ENCODE peak calls at places on chromosomes 6 and 20, in six cellular contexts. A is GM23248, B is right lobe of liver, S is GM12878, Z is lung, J is pancreas. N is an unnamed sample. For H3K4me1, the result is how much of the 10 kb centered on the place peaks cover.

GRCh38 chr6:16684896-16685554 is 76.2 kb downstream of the ATXN1 start:
- DNase-seq in B (no peak), J (no peak), S (peak), Z (no peak), A (peak), N (peak)

GRCh38 chr6:44001318-44001868 is 125.9 kb downstream of the MRPL14 start:
- DNase-seq in A (peak), Z (peak), S (peak), J (peak), B (no peak), N (peak)

GRCh38 chr6:169173532-169174268 is 79.9 kb downstream of the THBS2 start:
- DNase-seq in Z (peak), J (no peak), S (no peak), A (no peak), B (no peak), N (no peak)

GRCh38 chr6:20707166-20707485 is 172.9 kb downstream of the CDKAL1 start:
- DNase-seq in Z (no peak), A (no peak), S (no peak), B (no peak), J (no peak), N (no peak)

GRCh38 chr6:34697544-34697836 is 923 bp upstream of the ILRUN start:
- DNase-seq in A (no peak), B (no peak), Z (no peak), J (no peak), S (no peak), N (no peak)

GRCh38 chr6:116349216-116349615 is 21.5 kb upstream of the DSE start:
- DNase-seq in S (no peak), A (no peak), B (no peak), J (no peak), Z (no peak), N (no peak)

GRCh38 chr20:53871541-53871940 is 198.9 kb downstream of the BCAS1 start:
- DNase-seq in Z (no peak), S (no peak), A (no peak), B (no peak), J (no peak), N (no peak)

GRCh38 chr6:50087231-50087954 is 37.7 kb upstream of the DEFB112 start:
- DNase-seq in S (no peak), B (no peak), J (no peak), Z (no peak), A (peak), N (peak)

GRCh38 chr20:31608256-31608980 is 3.3 kb downstream of the ID1 start:
- DNase-seq in A (peak), B (peak), J (peak), S (no peak), Z (peak), N (peak)

GRCh38 chr6:31086788-31087440 is 25.5 kb downstream of the C6orf15 start:
- DNase-seq in B (no peak), Z (no peak), S (no peak), A (peak), J (no peak), N (peak)

GRCh38 chr6:50925981-50926380 is 107.3 kb downstream of the TFAP2B start:
- DNase-seq in B (no peak), A (no peak), J (no peak), Z (no peak), S (no peak), N (no peak)

GRCh38 chr6:158850807-158851115 is 31.6 kb upstream of the EZR start:
- DNase-seq in Z (no peak), B (no peak), J (no peak), S (no peak), A (peak), N (peak)

GRCh38 chr20:23132930-23133559 is 46.9 kb upstream of the CD93 start:
- DNase-seq in A (no peak), S (no peak), B (peak), J (peak), Z (no peak), N (no peak)

GRCh38 chr20:11677445-11678235 is 240.1 kb upstream of the BTBD3 start:
- DNase-seq in B (no peak), Z (no peak), S (no peak), A (no peak), J (no peak), N (no peak)

GRCh38 chr20:62183426-62184142 is 756 bp downstream of the MTG2 start:
- DNase-seq in S (no peak), J (no peak), Z (no peak), A (peak), B (peak), N (peak)

GRCh38 chr6:131635384-131636340 is 1.4 kb upstream of the ENPP3 start:
- DNase-seq in Z (no peak), J (no peak), B (no peak), A (no peak), S (no peak), N (no peak)

GRCh38 chr6:166046982-166047381 is 120.7 kb downstream of the TBXT start:
- DNase-seq in J (no peak), B (no peak), A (no peak), Z (no peak), S (no peak), N (no peak)

GRCh38 chr6:41505084-41506049 is 40.8 kb upstream of the FOXP4 start:
- DNase-seq in Z (peak), B (peak), A (peak), S (no peak), J (peak), N (peak)

GRCh38 chr6:76574746-76575145 is 502.3 kb upstream of the IMPG1 start:
- DNase-seq in J (no peak), B (no peak), A (no peak), Z (no peak), S (no peak), N (no peak)

GRCh38 chr20:21710341-21710740 is 4.9 kb downstream of the PAX1 start:
- DNase-seq in Z (no peak), J (no peak), B (no peak), A (no peak), S (no peak), N (no peak)

GRCh38 chr6:126077810-126078791 is 91.8 kb downstream of the TRMT11 start:
- DNase-seq in J (no peak), S (no peak), A (peak), B (no peak), Z (no peak), N (no peak)

GRCh38 chr20:45892828-45893500 is 1.8 kb downstream of the CTSA start:
- DNase-seq in J (no peak), S (no peak), B (peak), Z (no peak), A (no peak), N (no peak)

GRCh38 chr6:154805288-154805911 is 72.2 kb downstream of the SCAF8 start:
- DNase-seq in A (peak), J (no peak), Z (no peak), B (no peak), S (no peak), N (peak)

GRCh38 chr6:134235937-134236751 is 81.8 kb downstream of the SGK1 start:
- DNase-seq in A (peak), J (no peak), Z (no peak), S (peak), B (no peak), N (peak)

GRCh38 chr6:35300848-35301247 is 3.2 kb downstream of the DEF6 start:
- DNase-seq in J (no peak), Z (no peak), A (no peak), S (no peak), B (no peak), N (no peak)

GRCh38 chr6:150418825-150419594 is 50.2 kb downstream of the IYD start:
- DNase-seq in A (peak), B (peak), J (peak), Z (peak), S (no peak), N (peak)

GRCh38 chr6:140541288-140541687 is 1166.8 kb upstream of the CITED2 start:
- DNase-seq in B (no peak), Z (no peak), J (no peak), S (no peak), A (no peak), N (peak)

GRCh38 chr6:20119446-20119845 is 92.8 kb downstream of the MBOAT1 start:
- DNase-seq in J (no peak), A (no peak), S (no peak), B (no peak), Z (no peak), N (no peak)

GRCh38 chr20:32516985-32517873 is 67.9 kb downstream of the NOL4L start:
- DNase-seq in J (peak), S (no peak), Z (no peak), B (no peak), A (no peak), N (no peak)

GRCh38 chr6:6624269-6624668 is 35.7 kb downstream of the LY86 start:
- DNase-seq in B (no peak), S (no peak), A (no peak), Z (no peak), J (no peak), N (no peak)

GRCh38 chr6:71887006-71887743 is 825 bp downstream of the RIMS1 start:
- DNase-seq in B (peak), J (no peak), A (peak), S (no peak), Z (no peak), N (peak)

GRCh38 chr20:56032251-56032650 is 26.9 kb upstream of the CBLN4 start:
- DNase-seq in A (no peak), B (no peak), J (no peak), S (no peak), Z (no peak), N (peak)

DNA sequence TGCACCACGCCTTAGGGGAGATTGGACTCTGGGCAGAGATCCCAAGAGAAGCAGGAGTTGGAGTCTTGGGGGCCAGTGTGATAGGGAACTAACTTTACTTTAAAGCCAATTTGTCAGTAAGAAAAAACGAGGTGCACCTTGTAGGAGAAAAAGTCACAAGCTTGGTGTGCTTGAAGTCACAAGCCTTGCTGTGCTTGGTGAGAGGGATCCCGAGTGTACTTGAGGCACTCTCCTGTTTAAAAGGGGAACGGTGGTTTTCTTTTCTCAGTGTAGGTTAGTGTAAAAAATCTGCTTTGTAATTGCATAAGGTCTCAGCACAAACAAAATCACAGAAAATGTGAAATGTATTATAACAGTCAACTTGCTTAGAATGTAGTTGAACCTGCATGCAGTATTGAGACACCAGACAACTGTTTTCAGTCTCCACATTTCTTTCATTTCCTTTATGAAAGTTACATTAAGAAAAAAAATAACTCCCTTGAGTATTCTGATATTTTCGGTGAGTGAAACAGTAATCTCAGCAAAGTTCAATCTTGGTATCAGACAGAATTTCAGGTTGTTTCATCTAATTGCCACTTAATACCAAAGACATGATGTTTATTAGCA is 111.1 kb upstream of the DUSP22 start:
- DNase-seq in J (no peak), S (peak), Z (no peak), A (no peak), B (no peak), N (no peak)
- H3K4me1 ChIP-seq in J (under half), S (under half), Z (under half), A (under half), B (under half), N (under half)

GRCh38 chr20:57605878-57606277 is 14.3 kb downstream of the ZBP1 start:
- DNase-seq in S (no peak), Z (no peak), B (no peak), J (no peak), A (no peak), N (no peak)
- H3K4me3 ChIP-seq in S (no peak), Z (no peak), B (no peak), J (no peak), A (no peak), N (no peak)

DNA sequence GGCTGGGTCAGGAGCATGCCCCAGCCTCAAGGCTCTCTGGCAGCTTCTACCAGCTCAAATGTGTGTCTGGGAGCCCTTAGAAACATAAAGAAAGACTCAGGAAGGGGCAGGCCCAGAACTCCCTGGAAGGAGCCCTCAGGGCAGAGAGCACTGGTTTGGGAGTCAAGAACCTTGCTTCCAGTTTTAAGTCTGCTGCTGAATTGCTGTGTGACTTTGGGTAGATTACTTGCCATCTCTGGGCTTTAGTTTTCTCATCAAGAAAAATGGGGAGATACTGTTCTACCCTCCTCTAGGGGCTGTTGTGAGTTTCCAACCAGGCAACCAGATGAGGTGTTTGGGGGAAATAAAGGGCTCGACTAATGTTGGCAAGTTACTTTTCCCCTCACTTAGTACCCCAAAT is 8.8 kb downstream of the GDAP1L1 start:
- DNase-seq in A (no peak), Z (no peak), S (no peak), B (no peak), J (no peak), N (no peak)
- H3K4me1 ChIP-seq in A (under half), Z (under half), S (under half), B (under half), J (under half), N (under half)

GRCh38 chr20:50488236-50488806 is 21.9 kb upstream of the PTPN1 start:
- DNase-seq in A (no peak), Z (no peak), B (no peak), J (no peak), S (no peak), N (no peak)

GRCh38 chr20:50487397-50487796 is 22.8 kb upstream of the PTPN1 start:
- DNase-seq in A (no peak), Z (no peak), J (no peak), B (no peak), S (no peak), N (no peak)

GRCh38 chr20:50482396-50482890 is 27.7 kb upstream of the PTPN1 start:
- DNase-seq in Z (no peak), J (no peak), S (no peak), B (no peak), A (no peak), N (no peak)

GRCh38 chr20:50481741-50482140 is 28.4 kb upstream of the PTPN1 start:
- DNase-seq in A (no peak), Z (no peak), S (no peak), B (no peak), J (no peak), N (no peak)

DNA sequence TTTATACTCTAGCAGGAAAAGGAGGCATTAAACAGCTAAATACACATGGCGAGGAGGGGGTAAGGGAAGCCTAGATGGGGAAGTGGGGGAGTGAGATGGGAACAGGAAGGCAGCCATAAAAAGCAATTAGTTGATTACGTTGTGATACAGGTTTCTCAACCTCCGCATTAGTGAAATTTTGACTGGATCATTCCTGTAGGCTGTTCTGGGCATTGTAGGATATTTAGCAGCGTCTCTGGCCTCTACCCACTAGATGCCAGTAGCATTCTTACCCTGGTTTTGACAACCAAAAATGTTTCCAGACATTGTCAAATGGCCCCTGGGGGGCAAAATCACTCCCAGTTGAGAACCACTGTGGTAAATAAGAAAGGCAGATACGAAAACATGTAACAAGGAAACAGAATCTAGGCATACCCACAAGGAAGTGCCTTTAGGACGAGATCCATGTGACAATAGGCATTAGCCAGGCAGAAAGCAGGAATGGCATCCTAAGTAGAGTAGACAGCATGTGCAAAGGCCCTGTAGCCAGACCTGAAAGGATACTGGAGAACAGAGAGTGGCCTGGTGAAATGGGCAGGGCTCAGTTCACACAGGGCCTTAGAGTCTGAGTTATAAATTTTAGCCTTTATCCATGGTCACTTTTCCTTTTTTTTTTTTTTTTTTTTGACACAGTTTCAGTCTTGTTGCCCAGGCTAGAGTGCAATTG is 25.8 kb upstream of the PTPN1 start:
- DNase-seq in A (no peak), Z (no peak), S (no peak), J (no peak), B (no peak), N (no peak)
- H3K4me3 ChIP-seq in A (peak), Z (no peak), S (no peak), J (peak), B (peak), N (peak)

GRCh38 chr6:15282334-15282733 is 36.5 kb downstream of the JARID2 start:
- DNase-seq in S (no peak), Z (no peak), J (no peak), B (no peak), A (no peak), N (no peak)
- H3K4me1 ChIP-seq in S (under half), Z (under half), J (under half), B (under half), A (under half), N (half or more)

DNA sequence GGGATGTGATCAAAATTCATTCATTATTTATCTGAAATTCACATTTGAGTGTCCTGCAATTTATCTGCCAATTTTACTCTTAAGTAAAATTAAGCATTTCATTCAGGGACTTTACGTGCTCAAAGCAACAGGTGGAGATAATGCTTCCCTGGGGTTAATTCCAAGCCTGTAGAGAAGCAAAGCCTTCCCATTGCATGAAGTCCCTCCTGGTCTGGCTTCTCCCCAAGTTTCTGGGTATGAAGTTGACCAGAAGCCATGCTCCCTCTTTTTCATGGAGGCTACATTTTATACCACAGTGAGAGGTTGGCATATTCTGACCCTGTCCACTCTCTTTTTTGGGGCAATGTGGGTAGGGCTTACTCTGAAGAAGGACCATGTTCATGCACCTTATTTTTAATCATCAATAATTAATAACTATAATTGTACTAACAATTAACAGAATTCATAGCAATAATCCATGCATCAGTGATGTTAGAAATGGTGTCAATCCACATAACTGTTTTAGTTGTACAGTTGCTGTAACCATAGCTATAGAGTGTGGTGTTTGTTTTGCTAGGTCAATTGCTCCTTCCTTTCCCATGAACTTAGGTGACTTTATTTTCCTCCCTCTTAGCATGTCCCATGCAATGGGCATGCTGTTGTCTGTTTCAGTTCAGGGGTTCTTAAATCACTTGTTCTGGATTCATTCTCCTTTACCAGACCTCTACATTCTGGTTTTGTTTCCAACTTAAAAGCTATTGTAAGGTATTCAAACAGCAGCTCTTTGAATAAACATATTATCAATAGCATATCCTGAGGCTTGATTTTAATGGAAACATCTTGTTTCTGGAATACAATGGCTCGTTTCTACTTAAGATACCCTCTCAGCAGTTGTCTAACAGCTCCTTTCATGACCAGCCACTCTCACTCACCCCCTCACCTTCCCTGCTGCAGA is 1.5 kb downstream of the LAMA4 start:
- DNase-seq in J (no peak), A (peak), B (no peak), Z (no peak), S (no peak), N (no peak)
- H3K4me3 ChIP-seq in J (peak), A (peak), B (peak), Z (peak), S (no peak), N (peak)

DNA sequence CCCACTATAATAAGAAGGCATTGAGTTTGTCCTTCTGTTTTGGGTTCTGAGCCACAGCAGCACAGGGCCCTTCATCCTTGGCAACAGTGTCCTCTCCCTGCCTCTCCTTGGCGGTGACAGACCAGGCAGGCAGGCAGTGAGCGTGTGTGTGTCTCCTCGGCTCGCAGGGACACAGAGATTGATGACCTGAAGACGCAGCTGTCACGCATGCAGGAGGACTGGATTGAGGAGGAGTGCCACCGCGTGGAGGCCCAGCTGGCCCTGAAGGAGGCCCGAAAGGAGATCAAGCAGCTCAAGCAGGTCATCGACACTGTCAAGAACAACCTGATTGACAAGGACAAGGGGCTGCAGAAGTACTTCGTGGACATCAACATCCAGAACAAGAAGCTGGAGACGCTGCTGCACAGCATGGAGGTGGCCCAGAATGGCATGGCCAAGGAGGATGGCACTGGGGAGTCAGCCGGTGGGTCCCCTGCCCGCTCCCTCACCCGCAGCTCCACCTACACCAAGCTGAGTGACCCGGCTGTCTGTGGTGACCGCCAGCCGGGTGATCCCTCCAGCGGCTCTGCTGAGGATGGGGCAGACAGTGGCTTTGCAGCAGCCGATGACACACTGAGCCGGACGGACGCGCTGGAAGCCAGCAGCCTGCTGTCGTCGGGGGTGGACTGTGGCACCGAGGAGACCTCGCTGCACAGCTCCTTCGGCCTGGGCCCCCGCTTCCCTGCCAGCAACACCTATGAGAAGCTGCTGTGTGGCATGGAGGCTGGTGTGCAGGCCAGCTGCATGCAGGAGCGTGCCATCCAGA is 24.0 kb downstream of the SDCBP2 start:
- DNase-seq in J (no peak), S (no peak), B (no peak), Z (no peak), A (no peak), N (no peak)
- H3K4me1 ChIP-seq in J (under half), S (under half), B (under half), Z (under half), A (under half), N (under half)

N was measured in adipocyte.